ENCODE peak calls at places on chromosomes 7 and 10, in eight cellular contexts. F is neuronal stem cell; Q is cardiac muscle cell; C is aorta; M is endodermal cell; N is naive thymus-derived CD4-positive, alpha-beta T cell; A is MM.1S; R is DND-41. X is an unnamed sample. For H3K27me3, the result is how much of the 10 kb centered on the place peaks cover.

GRCh38 chr10:21173433-21173963 is 276.4 kb upstream of the NEBL start:
- DNase-seq in F (peak), Q (no peak), C (no peak), M (peak), N (no peak), A (no peak), R (no peak), X (no peak)

GRCh38 chr10:7662522-7662921 is 4.2 kb downstream of the ITIH5 start:
- DNase-seq in F (no peak), Q (no peak), C (no peak), M (no peak), N (no peak), A (no peak), R (no peak), X (no peak)

GRCh38 chr7:122132341-122132740 is 11.7 kb downstream of the AASS start:
- DNase-seq in F (no peak), Q (peak), C (no peak), M (no peak), N (no peak), A (no peak), R (no peak), X (no peak)

GRCh38 chr10:72322280-72323058 is 32.2 kb downstream of the DNAJB12 start:
- DNase-seq in F (no peak), Q (no peak), C (no peak), M (no peak), N (peak), A (no peak), R (no peak), X (peak)

GRCh38 chr10:90222372-90222771 is 521.0 kb downstream of the KIF20B start:
- DNase-seq in F (no peak), Q (peak), C (no peak), M (no peak), N (no peak), A (no peak), R (no peak), X (no peak)

GRCh38 chr10:79928028-79928583 is 20.8 kb downstream of the SFTPD start:
- DNase-seq in F (no peak), Q (no peak), C (no peak), M (no peak), N (no peak), A (no peak), R (no peak), X (no peak)

GRCh38 chr10:71291501-71291900 is 27.6 kb upstream of the SLC29A3 start:
- DNase-seq in F (no peak), Q (no peak), C (no peak), M (no peak), N (no peak), A (no peak), R (no peak), X (no peak)

GRCh38 chr7:29565982-29566746 is 2.5 kb downstream of the PRR15 start:
- DNase-seq in F (no peak), Q (peak), C (peak), M (peak), N (no peak), A (no peak), R (no peak), X (no peak)

GRCh38 chr7:73894851-73895441 is 34.0 kb downstream of the TMEM270 start:
- DNase-seq in F (no peak), Q (peak), C (peak), M (no peak), N (no peak), A (no peak), R (no peak), X (no peak)

GRCh38 chr7:35975851-35976454 is 175.1 kb downstream of the SEPTIN7 start:
- DNase-seq in F (peak), Q (peak), C (no peak), M (peak), N (peak), A (peak), R (peak), X (peak)

GRCh38 chr7:2242541-2243482 is 786 bp downstream of the NUDT1 start:
- DNase-seq in F (no peak), Q (no peak), C (no peak), M (peak), N (no peak), A (peak), R (peak), X (peak)

GRCh38 chr10:109770000-109770399 is 153.3 kb downstream of the XPNPEP1 start:
- DNase-seq in F (no peak), Q (no peak), C (no peak), M (no peak), N (no peak), A (no peak), R (no peak), X (no peak)

GRCh38 chr7:17663056-17663675 is 277.1 kb downstream of the SNX13 start:
- DNase-seq in F (no peak), Q (peak), C (no peak), M (no peak), N (no peak), A (no peak), R (no peak), X (no peak)

GRCh38 chr10:129935102-129935860 is 28.8 kb downstream of the EBF3 start:
- DNase-seq in F (no peak), Q (no peak), C (no peak), M (no peak), N (no peak), A (no peak), R (no peak), X (no peak)

GRCh38 chr7:77409739-77410545 is 6.2 kb downstream of the GSAP start:
- DNase-seq in F (no peak), Q (peak), C (no peak), M (no peak), N (no peak), A (no peak), R (no peak), X (no peak)

GRCh38 chr10:124686707-124687376 is 57.3 kb downstream of the FAM53B start:
- DNase-seq in F (no peak), Q (no peak), C (peak), M (no peak), N (no peak), A (no peak), R (no peak), X (no peak)

DNA sequence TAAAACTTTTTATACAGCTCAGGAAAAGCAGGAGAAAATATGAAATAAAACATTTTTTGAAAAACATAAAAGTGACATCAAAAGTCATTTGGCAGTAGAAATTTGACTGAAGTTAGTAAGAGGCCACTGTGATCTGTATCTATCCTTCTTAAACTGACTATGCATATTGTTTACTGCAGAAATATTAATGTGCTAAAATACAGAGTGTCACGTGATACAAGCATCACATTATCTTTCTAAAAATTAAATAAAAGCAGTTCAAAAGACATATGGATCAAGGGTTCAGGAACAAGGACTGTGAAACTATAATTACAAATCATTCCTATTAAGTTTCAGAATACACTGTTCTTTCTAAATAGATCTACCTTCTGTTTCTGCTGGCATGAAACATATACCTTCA is 33.7 kb downstream of the PARP12 start:
- DNase-seq in F (no peak), Q (no peak), C (no peak), M (no peak), N (no peak), A (no peak), R (no peak), X (no peak)
- H3K27me3 ChIP-seq in F (under half), Q (under half), C (under half), M (under half), N (under half), A (under half), R (under half), X (under half)

GRCh38 chr7:116499168-116500070 is at the start of gene CAV2:
- DNase-seq in F (peak), Q (peak), C (peak), M (peak), N (no peak), A (peak), R (no peak), X (no peak)
- H3K27ac ChIP-seq in F (no peak), Q (no peak), C (peak), M (no peak), N (no peak), A (peak), R (no peak), X (peak)

GRCh38 chr7:27221201-27221797 is 21.3 kb upstream of the EVX1 start:
- DNase-seq in F (no peak), Q (no peak), C (no peak), M (no peak), N (no peak), A (no peak), R (no peak), X (no peak)

GRCh38 chr7:27217951-27218350 is 18.1 kb upstream of the HOXA13 start:
- DNase-seq in F (no peak), Q (no peak), C (no peak), M (no peak), N (no peak), A (no peak), R (no peak), X (no peak)

GRCh38 chr7:27223941-27224590 is 18.5 kb upstream of the EVX1 start:
- DNase-seq in F (no peak), Q (no peak), C (no peak), M (no peak), N (no peak), A (no peak), R (no peak), X (no peak)

GRCh38 chr7:27219821-27220220 is 19.9 kb upstream of the HOXA13 start:
- DNase-seq in F (no peak), Q (no peak), C (no peak), M (no peak), N (no peak), A (no peak), R (no peak), X (no peak)

DNA sequence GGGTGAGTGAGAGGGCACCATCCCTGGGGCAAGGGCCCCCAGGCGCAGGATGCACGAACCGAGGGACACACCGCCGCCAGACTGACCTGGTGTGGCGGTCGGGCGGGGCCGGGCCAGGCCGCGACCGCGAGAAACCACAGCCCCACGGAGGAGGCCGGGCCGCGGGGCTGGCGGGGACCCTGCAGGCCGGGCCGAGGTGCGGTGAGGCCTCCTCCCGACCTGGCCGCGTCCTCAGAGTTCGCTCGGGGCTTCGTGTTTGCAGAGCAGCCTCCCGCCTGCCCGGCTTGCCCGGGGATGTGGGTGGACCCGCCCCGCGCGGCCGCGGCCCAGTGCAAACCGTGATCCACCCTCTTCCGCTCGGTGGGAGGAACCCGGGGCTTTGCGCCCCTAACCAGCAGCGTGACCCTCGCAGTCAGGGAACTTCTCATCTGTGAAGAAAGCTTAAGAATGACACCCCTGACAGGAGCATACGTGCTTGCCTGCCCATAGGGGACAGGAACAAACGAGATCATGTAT is 20.6 kb upstream of the HOXA13 start:
- DNase-seq in F (no peak), Q (no peak), C (no peak), M (peak), N (no peak), A (no peak), R (no peak), X (no peak)
- H3K27me3 ChIP-seq in F (half or more), Q (half or more), C (under half), M (half or more), N (under half), A (under half), R (under half), X (under half)

GRCh38 chr10:32244421-32245207 is 102.3 kb downstream of the EPC1 start:
- DNase-seq in F (no peak), Q (no peak), C (no peak), M (no peak), N (no peak), A (no peak), R (no peak), X (no peak)
- H3K27ac ChIP-seq in F (no peak), Q (no peak), C (no peak), M (no peak), N (no peak), A (no peak), R (no peak), X (no peak)

X was measured in CD8-positive, alpha-beta memory T cell.